ENCODE peak calls at places on chromosomes 2 and 18, in five cellular contexts. P, Y, V, U and C are unnamed samples.

GRCh38 chr2:64214281-64215115 is 70.3 kb upstream of the PELI1 start:
- DNase-seq in V (no peak), U (no peak), P (no peak), Y (no peak), C (no peak)

GRCh38 chr2:39481611-39482010 is 44.5 kb upstream of the MAP4K3 start:
- DNase-seq in P (no peak), Y (no peak), U (no peak), V (no peak), C (no peak)

GRCh38 chr2:39128919-39129391 is 8.1 kb upstream of the SOS1 start:
- DNase-seq in U (no peak), P (no peak), Y (peak; percentile 5), V (peak; percentile 25), C (no peak)

GRCh38 chr2:100650151-100650550 is 87.4 kb downstream of the PDCL3 start:
- DNase-seq in V (no peak), Y (no peak), U (no peak), P (no peak), C (no peak)

GRCh38 chr2:11743846-11744553 is 2.4 kb upstream of the LPIN1 start:
- DNase-seq in Y (peak; percentile 98), U (peak; percentile 55), P (peak; percentile 81), V (peak; percentile 97), C (peak; percentile 94)

GRCh38 chr2:106161938-106162814 is 31.9 kb downstream of the UXS1 start:
- DNase-seq in Y (no peak), V (peak; percentile 57), P (no peak), U (no peak), C (no peak)

GRCh38 chr18:36493349-36494281 is 196.1 kb downstream of the FHOD3 start:
- DNase-seq in P (no peak), V (peak; percentile 89), U (no peak), Y (no peak), C (no peak)

GRCh38 chr2:157692768-157693167 is 64.1 kb upstream of the ACVR1C start:
- DNase-seq in V (no peak), Y (no peak), P (no peak), U (no peak), C (no peak)

GRCh38 chr2:217106650-217107014 is 246.8 kb upstream of the TNP1 start:
- DNase-seq in Y (no peak), V (no peak), P (no peak), U (no peak), C (no peak)

GRCh38 chr2:196836440-196836839 is 27.3 kb upstream of the C2orf66 start:
- DNase-seq in Y (no peak), U (no peak), V (no peak), P (no peak), C (no peak)

GRCh38 chr2:10097352-10098148 is 17.3 kb upstream of the CYS1 start:
- DNase-seq in U (peak; percentile 58), Y (peak; percentile 63), P (no peak), V (peak; percentile 74), C (peak; percentile 72)

GRCh38 chr2:69652206-69652605 is 8.7 kb upstream of the AAK1 start:
- DNase-seq in V (no peak), U (no peak), P (no peak), Y (no peak), C (no peak)

GRCh38 chr2:198309081-198309480 is 504.7 kb downstream of the PLCL1 start:
- DNase-seq in Y (no peak), P (no peak), U (no peak), V (no peak), C (no peak)

GRCh38 chr2:177332041-177332991 is 60.3 kb upstream of the AGPS start:
- DNase-seq in V (peak; percentile 67), P (no peak), Y (peak; percentile 62), U (peak; percentile 7), C (no peak)

GRCh38 chr2:70939001-70939846 is 3.5 kb downstream of the ATP6V1B1 start:
- DNase-seq in U (no peak), P (no peak), V (no peak), Y (no peak), C (no peak)

GRCh38 chr2:234865586-234865985 is 86.2 kb upstream of the SH3BP4 start:
- DNase-seq in U (no peak), V (no peak), P (no peak), Y (no peak), C (no peak)

GRCh38 chr18:21479721-21480120 is 120.8 kb downstream of the ESCO1 start:
- DNase-seq in P (no peak), V (no peak), Y (no peak), U (no peak), C (no peak)

GRCh38 chr2:222861411-222862067 is 703 bp downstream of the ACSL3 start:
- DNase-seq in V (peak; percentile 25), U (peak; percentile 33), P (no peak), Y (peak; percentile 46), C (no peak)

GRCh38 chr2:85167479-85167878 is 34.3 kb downstream of the TCF7L1 start:
- DNase-seq in Y (no peak), U (no peak), P (no peak), V (no peak), C (peak; percentile 27)

GRCh38 chr2:99473496-99474083 is 16.2 kb downstream of the REV1 start:
- DNase-seq in V (no peak), U (no peak), Y (no peak), P (no peak), C (no peak)

GRCh38 chr18:35740616-35741015 is 159.1 kb downstream of the GALNT1 start:
- DNase-seq in V (no peak), U (no peak), P (no peak), Y (no peak), C (no peak)

GRCh38 chr18:63480892-63481291 is 4.1 kb downstream of the SERPINB5 start:
- DNase-seq in Y (no peak), P (no peak), U (no peak), V (no peak), C (no peak)

GRCh38 chr18:63477972-63478371 is 1.2 kb downstream of the SERPINB5 start:
- DNase-seq in Y (no peak), V (no peak), P (no peak), U (no peak), C (no peak)

GRCh38 chr18:63480476-63480875 is 3.7 kb downstream of the SERPINB5 start:
- DNase-seq in V (no peak), Y (no peak), U (no peak), P (no peak), C (no peak)

GRCh38 chr18:63479826-63480225 is 3.1 kb downstream of the SERPINB5 start:
- DNase-seq in Y (no peak), U (no peak), P (no peak), V (no peak), C (no peak)

DNA sequence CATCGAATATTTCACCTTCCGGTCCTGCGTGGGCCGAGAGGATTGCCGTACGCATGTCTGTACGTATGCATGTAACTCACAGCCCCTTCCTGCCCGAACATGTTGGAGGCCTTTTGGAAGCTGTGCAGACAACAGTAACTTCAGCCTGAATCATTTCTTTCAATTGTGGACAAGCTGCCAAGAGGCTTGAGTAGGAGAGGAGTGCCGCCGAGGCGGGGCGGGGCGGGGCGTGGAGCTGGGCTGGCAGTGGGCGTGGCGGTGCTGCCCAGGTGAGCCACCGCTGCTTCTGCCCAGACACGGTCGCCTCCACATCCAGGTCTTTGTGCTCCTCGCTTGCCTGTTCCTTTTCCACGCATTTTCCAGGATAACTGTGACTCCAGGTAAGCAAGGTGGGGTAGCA is at the start of gene SERPINB5:
- DNase-seq in Y (peak; percentile 46), U (no peak), V (peak; percentile 9), P (no peak), C (peak; percentile 82)
- TF ChIP-seq POLR2A in Y (no peak), U (no peak), V (no peak), P (no peak), C (no peak)

GRCh38 chr2:238847841-238848565 is at the start of gene TWIST2:
- DNase-seq in U (no peak), Y (peak; percentile 21), V (peak; percentile 41), P (no peak), C (peak; percentile 94)
- TF ChIP-seq POLR2A in U (no peak), Y (peak; percentile 40), V (no peak), P (no peak), C (peak; percentile 85)

GRCh38 chr18:63831080-63831788 is 56.0 kb downstream of the SERPINB7 start:
- DNase-seq in V (peak; percentile 4), P (no peak), U (no peak), Y (no peak), C (no peak)
- TF ChIP-seq POLR2A in V (no peak), P (no peak), U (no peak), Y (no peak), C (no peak)

GRCh38 chr2:67500541-67500940 is 103.4 kb downstream of the ETAA1 start:
- DNase-seq in U (no peak), P (no peak), Y (no peak), V (no peak), C (no peak)

GRCh38 chr2:67502346-67503065 is 105.4 kb downstream of the ETAA1 start:
- DNase-seq in U (no peak), P (no peak), V (no peak), Y (no peak), C (no peak)

GRCh38 chr2:67498931-67499330 is 101.8 kb downstream of the ETAA1 start:
- DNase-seq in U (no peak), P (no peak), Y (no peak), V (no peak), C (no peak)

DNA sequence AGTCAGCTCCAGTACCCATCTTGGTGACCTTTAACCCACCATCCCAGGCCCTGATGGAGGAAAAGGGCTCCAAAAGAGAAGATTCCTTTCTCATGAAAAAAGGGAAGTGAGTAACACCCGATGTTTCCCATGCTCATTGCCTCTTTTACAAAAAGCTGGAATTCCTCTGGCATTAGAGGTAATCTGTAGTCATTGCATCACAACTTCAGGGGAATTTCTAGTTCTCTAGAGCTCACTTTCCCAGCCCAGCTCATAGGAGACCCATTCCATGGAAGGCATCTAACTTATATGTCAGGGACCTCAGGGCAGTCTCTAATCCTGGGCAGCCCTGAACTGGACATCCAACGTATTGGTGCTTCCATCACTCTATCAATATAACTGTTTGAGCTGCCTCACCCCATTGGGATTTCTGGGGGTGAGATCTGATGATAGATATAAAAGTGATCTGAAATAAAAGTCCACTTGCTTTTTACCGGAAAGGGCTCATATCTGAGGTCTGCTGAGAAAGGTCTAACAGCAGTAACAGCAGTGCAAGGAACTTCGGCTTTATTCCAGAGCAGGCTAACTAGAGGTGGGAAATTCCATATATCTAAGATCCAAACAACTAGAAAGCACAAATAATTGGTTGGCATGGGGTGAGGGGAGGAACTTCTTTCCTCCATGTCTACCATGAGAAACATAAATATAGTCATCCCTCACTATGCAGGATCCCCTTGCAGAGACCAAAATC is 106.1 kb downstream of the ETAA1 start:
- DNase-seq in Y (no peak), V (no peak), U (no peak), P (no peak), C (no peak)
- TF ChIP-seq POLR2A in Y (no peak), V (no peak), U (no peak), P (no peak), C (no peak)

DNA sequence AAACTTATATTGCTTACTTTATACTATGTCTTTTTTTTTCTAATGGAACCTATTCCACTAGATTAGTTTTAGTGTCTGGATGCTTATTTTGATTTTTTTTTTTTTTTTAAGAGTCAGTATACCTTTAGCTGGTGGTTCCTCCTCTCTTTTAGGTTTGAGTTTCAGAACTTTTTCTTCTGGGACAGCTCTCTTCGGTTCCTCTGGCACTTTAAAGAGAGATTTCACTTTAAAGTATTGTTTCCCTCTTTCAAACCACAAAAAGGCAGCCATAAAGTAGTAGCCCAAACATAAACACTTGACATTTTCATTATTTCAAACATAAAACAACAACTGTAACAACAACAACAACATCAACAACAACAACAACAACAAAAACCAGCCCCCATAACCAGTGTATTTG is 123.3 kb downstream of the TTN start:
- DNase-seq in V (no peak), P (no peak), U (no peak), Y (no peak), C (no peak)
- TF ChIP-seq POLR2A in V (no peak), P (no peak), U (no peak), Y (no peak), C (no peak)

GRCh38 chr2:74374509-74375205 is 5.5 kb downstream of the DCTN1 start:
- DNase-seq in U (no peak), Y (peak; percentile 71), V (peak; percentile 67), P (peak; percentile 59), C (no peak)
- TF ChIP-seq POLR2A in U (no peak), Y (no peak), V (peak; percentile 11), P (no peak), C (no peak)